ENCODE peak calls at places on chromosome 9, in six cellular contexts. One of them, this sample, is unnamed.

GRCh38 chr9:2016411-2017208 is 1.5 kb downstream of the SMARCA2 start:
- DNase-seq in A549: peak; percentile 82
- DNase-seq in SK-N-SH: peak; percentile 85
- DNase-seq in OCI-LY7: peak; percentile 73
- DNase-seq in left lung: peak; percentile 92
- DNase-seq in heart left ventricle: peak; percentile 89
- DNase-seq in this sample: peak; percentile 72

GRCh38 chr9:94799578-94800264 is 73.2 kb downstream of the AOPEP start:
- DNase-seq in A549: no peak
- DNase-seq in heart left ventricle: no peak
- DNase-seq in left lung: no peak
- DNase-seq in OCI-LY7: no peak
- DNase-seq in SK-N-SH: no peak
- DNase-seq in this sample: no peak

GRCh38 chr9:21677834-21678233 is 124.6 kb upstream of the MTAP start:
- DNase-seq in OCI-LY7: no peak
- DNase-seq in left lung: no peak
- DNase-seq in SK-N-SH: no peak
- DNase-seq in heart left ventricle: no peak
- DNase-seq in A549: peak; percentile 43
- DNase-seq in this sample: no peak

GRCh38 chr9:136485651-136486050 is 2.8 kb upstream of the SEC16A start:
- DNase-seq in heart left ventricle: no peak
- DNase-seq in left lung: peak; percentile 76
- DNase-seq in SK-N-SH: no peak
- DNase-seq in A549: no peak
- DNase-seq in OCI-LY7: no peak
- DNase-seq in this sample: no peak

GRCh38 chr9:130328349-130328801 is 62.8 kb downstream of the HMCN2 start:
- DNase-seq in OCI-LY7: no peak
- DNase-seq in A549: no peak
- DNase-seq in SK-N-SH: no peak
- DNase-seq in left lung: no peak
- DNase-seq in heart left ventricle: no peak
- DNase-seq in this sample: no peak

GRCh38 chr9:70168521-70168920 is 90.3 kb upstream of the SMC5 start:
- DNase-seq in OCI-LY7: no peak
- DNase-seq in heart left ventricle: no peak
- DNase-seq in left lung: no peak
- DNase-seq in A549: no peak
- DNase-seq in SK-N-SH: no peak
- DNase-seq in this sample: no peak

GRCh38 chr9:126805546-126806262 is 864 bp downstream of the ZBTB43 start:
- DNase-seq in OCI-LY7: peak; percentile 75
- DNase-seq in A549: no peak
- DNase-seq in SK-N-SH: no peak
- DNase-seq in left lung: peak; percentile 83
- DNase-seq in heart left ventricle: peak; percentile 68
- DNase-seq in this sample: peak; percentile 90

GRCh38 chr9:34171753-34172535 is 6.9 kb upstream of the UBAP1 start:
- DNase-seq in OCI-LY7: peak; percentile 74
- DNase-seq in heart left ventricle: no peak
- DNase-seq in A549: no peak
- DNase-seq in left lung: no peak
- DNase-seq in SK-N-SH: no peak
- DNase-seq in this sample: peak; percentile 70

GRCh38 chr9:110048473-110048975 is 159.4 kb downstream of the C9orf152 start:
- DNase-seq in left lung: peak; percentile 95
- DNase-seq in heart left ventricle: peak; percentile 90
- DNase-seq in SK-N-SH: peak; percentile 85
- DNase-seq in OCI-LY7: peak; percentile 88
- DNase-seq in A549: peak; percentile 55
- DNase-seq in this sample: peak; percentile 91

GRCh38 chr9:137411670-137412380 is 11.1 kb downstream of the EXD3 start:
- DNase-seq in OCI-LY7: no peak
- DNase-seq in heart left ventricle: peak; percentile 87
- DNase-seq in A549: peak; percentile 86
- DNase-seq in left lung: peak; percentile 90
- DNase-seq in SK-N-SH: no peak
- DNase-seq in this sample: peak; percentile 90

GRCh38 chr9:26669641-26670040 is 223.0 kb downstream of the CAAP1 start:
- DNase-seq in SK-N-SH: no peak
- DNase-seq in left lung: no peak
- DNase-seq in heart left ventricle: no peak
- DNase-seq in OCI-LY7: peak; percentile 12
- DNase-seq in A549: no peak
- DNase-seq in this sample: no peak

GRCh38 chr9:92963831-92964606 is 16.7 kb downstream of the FGD3 start:
- DNase-seq in left lung: peak; percentile 86
- DNase-seq in heart left ventricle: no peak
- DNase-seq in A549: no peak
- DNase-seq in OCI-LY7: peak; percentile 93
- DNase-seq in SK-N-SH: no peak
- DNase-seq in this sample: peak; percentile 89

GRCh38 chr9:134455010-134455409 is 128.8 kb downstream of the RXRA start:
- DNase-seq in OCI-LY7: no peak
- DNase-seq in left lung: peak; percentile 49
- DNase-seq in A549: no peak
- DNase-seq in heart left ventricle: peak; percentile 47
- DNase-seq in SK-N-SH: no peak
- DNase-seq in this sample: no peak

GRCh38 chr9:134455537-134455936 is 129.3 kb downstream of the RXRA start:
- DNase-seq in heart left ventricle: peak; percentile 57
- DNase-seq in SK-N-SH: no peak
- DNase-seq in A549: no peak
- DNase-seq in left lung: no peak
- DNase-seq in OCI-LY7: no peak
- DNase-seq in this sample: no peak

GRCh38 chr9:134456740-134457315 is 130.6 kb downstream of the RXRA start:
- DNase-seq in heart left ventricle: no peak
- DNase-seq in A549: no peak
- DNase-seq in OCI-LY7: no peak
- DNase-seq in left lung: peak; percentile 51
- DNase-seq in SK-N-SH: peak; percentile 51
- DNase-seq in this sample: no peak

GRCh38 chr9:134457321-134457923 is 131.2 kb downstream of the RXRA start:
- DNase-seq in heart left ventricle: peak; percentile 44
- DNase-seq in left lung: peak; percentile 35
- DNase-seq in SK-N-SH: no peak
- DNase-seq in OCI-LY7: no peak
- DNase-seq in A549: no peak
- DNase-seq in this sample: no peak

GRCh38 chr9:134455951-134456739 is 129.9 kb downstream of the RXRA start:
- DNase-seq in heart left ventricle: peak; percentile 92
- DNase-seq in left lung: peak; percentile 89
- DNase-seq in SK-N-SH: peak; percentile 77
- DNase-seq in OCI-LY7: no peak
- DNase-seq in A549: peak; percentile 59
- DNase-seq in this sample: peak; percentile 23
- H3K4me3 ChIP-seq in heart left ventricle: peak overlapping the region; percentile 50
- H3K4me3 ChIP-seq in left lung: peak overlapping the region; percentile 21
- H3K4me3 ChIP-seq in SK-N-SH: no peak overlapping the region
- H3K4me3 ChIP-seq in OCI-LY7: no peak overlapping the region
- H3K4me3 ChIP-seq in A549: no peak overlapping the region
- H3K4me3 ChIP-seq in this sample: no peak overlapping the region

DNA sequence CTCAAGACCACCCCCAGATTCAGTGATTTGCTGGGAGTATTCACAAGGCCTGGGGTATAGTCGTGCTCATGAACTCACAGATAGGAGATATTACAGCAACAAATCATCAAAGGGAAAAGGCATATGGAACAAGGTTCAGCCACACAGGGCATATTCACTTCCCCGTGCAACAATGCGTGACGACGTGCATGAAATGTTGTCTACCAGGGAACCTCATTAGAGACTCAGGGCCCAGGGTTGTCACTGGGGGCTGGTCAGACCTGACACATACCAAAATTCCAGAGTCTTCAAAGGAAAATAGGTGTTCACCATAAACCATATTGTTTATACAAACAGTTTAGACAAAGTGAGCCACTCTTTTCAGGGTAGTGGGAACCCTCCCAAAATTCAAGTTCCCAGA is 212.4 kb downstream of the RFK start:
- DNase-seq in A549: no peak
- DNase-seq in SK-N-SH: no peak
- DNase-seq in heart left ventricle: no peak
- DNase-seq in OCI-LY7: no peak
- DNase-seq in left lung: no peak
- DNase-seq in this sample: no peak
- TF ChIP-seq CTCF in A549: no peak
- TF ChIP-seq CTCF in SK-N-SH: no peak
- TF ChIP-seq CTCF in heart left ventricle: no peak
- TF ChIP-seq CTCF in OCI-LY7: no peak
- TF ChIP-seq CTCF in left lung: no peak
- TF ChIP-seq CTCF in this sample: no peak

DNA sequence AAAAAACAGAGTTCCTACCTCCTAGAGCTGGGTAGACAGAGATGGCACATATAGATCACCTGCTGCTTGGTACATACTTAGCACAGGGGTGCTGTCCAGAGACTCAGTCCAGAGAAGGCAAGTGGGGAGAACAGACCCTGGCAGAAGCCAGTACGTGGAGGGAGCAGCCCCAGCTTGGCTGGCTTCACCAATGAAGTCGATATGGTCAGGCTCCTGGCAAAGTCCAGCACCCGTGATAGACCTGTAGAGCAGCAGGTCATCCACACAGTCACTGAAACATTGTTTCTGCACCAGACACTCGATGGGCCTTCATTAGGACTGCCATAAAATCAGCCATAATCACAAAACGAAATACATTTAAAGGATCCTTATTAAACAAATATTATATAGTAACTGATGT is 45.8 kb downstream of the WHRN start:
- DNase-seq in OCI-LY7: no peak
- DNase-seq in SK-N-SH: no peak
- DNase-seq in heart left ventricle: no peak
- DNase-seq in A549: no peak
- DNase-seq in left lung: no peak
- DNase-seq in this sample: no peak
- H3K4me3 ChIP-seq in OCI-LY7: no peak overlapping the region
- H3K4me3 ChIP-seq in SK-N-SH: no peak overlapping the region
- H3K4me3 ChIP-seq in heart left ventricle: no peak overlapping the region
- H3K4me3 ChIP-seq in A549: no peak overlapping the region
- H3K4me3 ChIP-seq in left lung: no peak overlapping the region
- H3K4me3 ChIP-seq in this sample: no peak overlapping the region

GRCh38 chr9:72355153-72355552 is 9.9 kb downstream of the ZFAND5 start:
- DNase-seq in heart left ventricle: no peak
- DNase-seq in A549: no peak
- DNase-seq in SK-N-SH: no peak
- DNase-seq in left lung: no peak
- DNase-seq in OCI-LY7: no peak
- DNase-seq in this sample: no peak
- TF ChIP-seq CTCF in heart left ventricle: no peak
- TF ChIP-seq CTCF in A549: no peak
- TF ChIP-seq CTCF in SK-N-SH: no peak
- TF ChIP-seq CTCF in left lung: no peak
- TF ChIP-seq CTCF in OCI-LY7: no peak
- TF ChIP-seq CTCF in this sample: no peak

DNA sequence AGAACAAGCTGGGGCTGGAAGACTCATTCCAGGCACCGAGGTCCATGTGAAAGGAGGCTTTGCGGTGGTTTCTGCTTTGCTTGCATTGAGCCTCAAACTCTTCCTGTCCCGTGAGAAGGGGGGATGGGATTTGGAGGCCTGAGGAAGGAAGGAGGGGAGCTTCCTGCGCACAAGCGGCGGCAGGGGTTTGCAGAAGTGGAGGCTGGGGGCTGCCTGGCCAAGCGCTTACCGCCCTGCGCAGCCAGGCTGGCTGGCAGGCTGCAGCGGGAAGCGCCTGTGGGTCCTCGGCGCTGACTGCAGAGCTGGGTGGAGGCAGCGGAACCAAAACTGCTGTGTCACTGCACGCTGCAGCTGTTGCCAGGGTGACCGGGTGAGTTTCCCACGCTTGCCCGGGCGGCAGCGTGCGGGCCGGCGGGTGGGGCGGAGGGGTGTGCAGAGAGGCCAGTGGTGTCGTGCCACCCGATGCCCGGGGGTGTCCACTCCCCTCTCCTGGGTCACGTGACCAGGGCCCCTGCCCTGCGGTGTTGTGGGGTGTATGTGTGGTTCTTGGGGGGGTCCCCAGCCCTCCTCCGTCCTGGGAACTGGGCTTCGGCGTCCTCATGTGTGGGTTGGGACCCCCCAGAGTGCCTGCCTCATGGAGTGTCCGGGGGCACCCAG is 81.0 kb downstream of the RXRA start:
- DNase-seq in SK-N-SH: peak; percentile 97
- DNase-seq in heart left ventricle: peak; percentile 96
- DNase-seq in left lung: peak; percentile 99
- DNase-seq in A549: peak; percentile 98
- DNase-seq in OCI-LY7: peak; percentile 86
- DNase-seq in this sample: peak; percentile 94
- H3K4me3 ChIP-seq in SK-N-SH: peak overlapping the region; percentile 44
- H3K4me3 ChIP-seq in heart left ventricle: peak overlapping the region; percentile 40
- H3K4me3 ChIP-seq in left lung: no peak overlapping the region
- H3K4me3 ChIP-seq in A549: peak overlapping the region; percentile 33
- H3K4me3 ChIP-seq in OCI-LY7: peak overlapping the region; percentile 52
- H3K4me3 ChIP-seq in this sample: peak overlapping the region; percentile 50

GRCh38 chr9:105413486-105414068 is 34.3 kb upstream of the FSD1L start:
- DNase-seq in left lung: no peak
- DNase-seq in heart left ventricle: no peak
- DNase-seq in SK-N-SH: peak; percentile 31
- DNase-seq in OCI-LY7: no peak
- DNase-seq in A549: peak; percentile 29
- DNase-seq in this sample: no peak
- TF ChIP-seq CTCF in left lung: no peak
- TF ChIP-seq CTCF in heart left ventricle: peak; percentile 21
- TF ChIP-seq CTCF in SK-N-SH: peak; percentile 51
- TF ChIP-seq CTCF in OCI-LY7: peak; percentile 38
- TF ChIP-seq CTCF in A549: peak; percentile 41
- TF ChIP-seq CTCF in this sample: no peak

DNA sequence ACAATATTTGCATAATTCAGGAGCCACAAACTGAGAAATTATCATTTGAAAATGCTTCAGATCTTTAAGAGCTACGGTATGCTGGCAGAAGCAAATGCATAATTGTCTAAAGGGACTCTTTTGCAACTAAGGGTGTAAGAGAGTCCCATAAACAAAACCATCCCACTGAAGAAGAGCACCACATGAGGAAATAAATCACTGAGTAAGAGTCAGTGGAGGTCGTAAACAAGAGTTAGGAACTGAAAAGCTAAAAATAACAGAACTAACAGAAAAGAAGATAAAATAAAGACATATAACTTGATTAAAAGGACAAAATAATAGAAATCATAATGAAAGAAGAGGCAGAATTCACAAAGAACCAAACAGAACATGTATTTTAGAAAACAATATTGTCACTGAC is 3.5 kb upstream of the SMC2 start:
- DNase-seq in heart left ventricle: no peak
- DNase-seq in SK-N-SH: no peak
- DNase-seq in left lung: no peak
- DNase-seq in OCI-LY7: no peak
- DNase-seq in A549: no peak
- DNase-seq in this sample: no peak
- H3K4me3 ChIP-seq in heart left ventricle: no peak overlapping the region
- H3K4me3 ChIP-seq in SK-N-SH: no peak overlapping the region
- H3K4me3 ChIP-seq in left lung: no peak overlapping the region
- H3K4me3 ChIP-seq in OCI-LY7: no peak overlapping the region
- H3K4me3 ChIP-seq in A549: no peak overlapping the region
- H3K4me3 ChIP-seq in this sample: no peak overlapping the region